ENCODE peak calls at places on chromosomes 2 and 18, in seven cellular contexts. Z is HepG2, F is K562, K is HCT116, O is H1, L is GM12878, D is SK-N-SH. R is an unnamed sample.

GRCh38 chr2:95115418-95115817 is 6.2 kb downstream of the MRPS5 start:
- DNase-seq in F (peak; percentile 47), O (no peak), D (peak; percentile 75), L (peak; percentile 25), K (peak; percentile 45), Z (peak; percentile 80), R (peak; percentile 76)

GRCh38 chr18:57029761-57030160 is 117.1 kb upstream of the BOD1L2 start:
- DNase-seq in O (no peak), K (no peak), L (no peak), F (no peak), Z (peak; percentile 20), D (no peak), R (peak; percentile 3)

GRCh38 chr2:39603436-39603835 is 62.3 kb upstream of the TMEM178A start:
- DNase-seq in Z (no peak), F (no peak), K (no peak), O (no peak), L (no peak), D (no peak), R (no peak)

GRCh38 chr2:4618141-4618540 is 914.8 kb downstream of the DCDC2C start:
- DNase-seq in Z (no peak), F (no peak), K (no peak), L (no peak), D (no peak), O (no peak), R (no peak)

GRCh38 chr2:58638256-58638795 is 397.2 kb upstream of the FANCL start:
- DNase-seq in O (no peak), F (no peak), K (no peak), D (no peak), Z (no peak), L (no peak), R (no peak)

GRCh38 chr18:22604390-22604985 is 186.8 kb upstream of the CTAGE1 start:
- DNase-seq in O (no peak), L (no peak), K (no peak), F (no peak), D (no peak), Z (no peak), R (no peak)

GRCh38 chr2:42882756-42883155 is 90.4 kb upstream of the HAAO start:
- DNase-seq in F (no peak), L (no peak), K (no peak), O (no peak), Z (no peak), D (no peak), R (no peak)

GRCh38 chr2:9974344-9974743 is 22.9 kb downstream of the GRHL1 start:
- DNase-seq in D (no peak), Z (no peak), K (no peak), O (no peak), F (no peak), L (no peak), R (no peak)

GRCh38 chr2:59850554-59850953 is 702.9 kb downstream of the BCL11A start:
- DNase-seq in Z (no peak), L (no peak), O (no peak), F (no peak), D (no peak), K (no peak), R (no peak)

GRCh38 chr2:70514612-70515055 is 39.0 kb downstream of the TGFA start:
- DNase-seq in L (no peak), D (no peak), Z (peak; percentile 42), O (no peak), K (no peak), F (no peak), R (no peak)

GRCh38 chr2:112096098-112096497 is 41.0 kb downstream of the TMEM87B start:
- DNase-seq in F (no peak), L (no peak), K (no peak), D (no peak), Z (no peak), O (no peak), R (no peak)

GRCh38 chr18:75497576-75497975 is 70.1 kb upstream of the SMIM21 start:
- DNase-seq in O (no peak), L (no peak), K (no peak), F (no peak), D (no peak), Z (no peak), R (no peak)

GRCh38 chr2:71807969-71808451 is 339.7 kb downstream of the CYP26B1 start:
- DNase-seq in D (no peak), K (no peak), L (no peak), O (no peak), Z (no peak), F (no peak), R (no peak)

GRCh38 chr2:130391872-130392670 is 36.2 kb downstream of the PTPN18 start:
- DNase-seq in K (no peak), F (no peak), Z (peak; percentile 34), D (peak; percentile 58), L (no peak), O (no peak), R (no peak)

GRCh38 chr2:20366672-20367116 is 16.1 kb upstream of the PUM2 start:
- DNase-seq in F (no peak), D (no peak), Z (no peak), O (no peak), L (no peak), K (no peak), R (no peak)

GRCh38 chr2:13050764-13051163 is 334.0 kb downstream of the TRIB2 start:
- DNase-seq in O (no peak), Z (no peak), L (no peak), K (no peak), F (no peak), D (no peak), R (no peak)

GRCh38 chr18:63043516-63043915 is 276.1 kb downstream of the BCL2 start:
- DNase-seq in F (no peak), K (no peak), Z (no peak), L (no peak), D (no peak), O (no peak), R (no peak)

GRCh38 chr2:42903821-42904575 is 111.6 kb upstream of the HAAO start:
- DNase-seq in K (no peak), O (no peak), F (no peak), D (peak; percentile 40), L (no peak), Z (no peak), R (no peak)

GRCh38 chr18:5627756-5628511 is 84.1 kb upstream of the EPB41L3 start:
- DNase-seq in L (no peak), F (no peak), O (no peak), K (no peak), D (no peak), Z (no peak), R (no peak)

GRCh38 chr18:55998071-55998522 is 410.1 kb upstream of the TCF4 start:
- DNase-seq in D (peak; percentile 51), K (no peak), Z (no peak), L (no peak), F (no peak), O (no peak), R (peak; percentile 30)

GRCh38 chr2:96325038-96325883 is at the start of gene ITPRIPL1:
- DNase-seq in Z (peak; percentile 26), K (no peak), L (no peak), O (no peak), F (peak; percentile 56), D (peak; percentile 90), R (no peak)

DNA sequence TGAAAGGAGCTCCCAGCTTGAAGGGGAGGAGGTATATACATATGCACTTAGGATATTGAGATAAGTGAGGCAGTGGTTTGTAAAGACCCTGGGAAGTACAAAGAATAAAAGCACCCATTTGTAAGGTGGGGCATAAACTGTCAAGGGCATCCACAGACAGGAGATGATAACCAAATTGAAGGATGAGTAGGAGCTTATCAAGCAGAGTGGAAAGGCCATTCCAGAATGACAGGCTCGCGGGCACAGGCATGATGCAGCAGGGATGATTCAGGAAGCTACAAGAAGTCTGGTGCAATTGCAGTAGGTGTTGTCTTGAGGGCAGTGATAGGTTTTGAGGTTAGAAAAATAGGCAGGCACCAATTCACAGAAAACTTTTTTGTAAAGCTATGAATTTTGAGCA is 504.8 kb downstream of the PIK3C3 start:
- DNase-seq in L (no peak), O (no peak), Z (no peak), D (no peak), K (no peak), F (no peak), R (no peak)
- TF ChIP-seq JUND in L (no peak), O (no peak), Z (no peak), D (no peak), K (no peak), F (no peak), R (no peak)

GRCh38 chr2:69060938-69061501 is 48.0 kb downstream of the ANTXR1 start:
- DNase-seq in L (no peak), O (no peak), Z (no peak), F (no peak), K (no peak), D (no peak), R (no peak)
- TF ChIP-seq JUND in L (no peak), O (no peak), Z (no peak), F (no peak), K (no peak), D (no peak), R (no peak)

GRCh38 chr2:18754286-18754685 is 164.9 kb upstream of the NT5C1B start:
- DNase-seq in D (no peak), Z (peak; percentile 20), K (no peak), L (no peak), O (no peak), F (no peak), R (no peak)
- TF ChIP-seq JUND in D (no peak), Z (no peak), K (no peak), L (no peak), O (no peak), F (no peak), R (no peak)

DNA sequence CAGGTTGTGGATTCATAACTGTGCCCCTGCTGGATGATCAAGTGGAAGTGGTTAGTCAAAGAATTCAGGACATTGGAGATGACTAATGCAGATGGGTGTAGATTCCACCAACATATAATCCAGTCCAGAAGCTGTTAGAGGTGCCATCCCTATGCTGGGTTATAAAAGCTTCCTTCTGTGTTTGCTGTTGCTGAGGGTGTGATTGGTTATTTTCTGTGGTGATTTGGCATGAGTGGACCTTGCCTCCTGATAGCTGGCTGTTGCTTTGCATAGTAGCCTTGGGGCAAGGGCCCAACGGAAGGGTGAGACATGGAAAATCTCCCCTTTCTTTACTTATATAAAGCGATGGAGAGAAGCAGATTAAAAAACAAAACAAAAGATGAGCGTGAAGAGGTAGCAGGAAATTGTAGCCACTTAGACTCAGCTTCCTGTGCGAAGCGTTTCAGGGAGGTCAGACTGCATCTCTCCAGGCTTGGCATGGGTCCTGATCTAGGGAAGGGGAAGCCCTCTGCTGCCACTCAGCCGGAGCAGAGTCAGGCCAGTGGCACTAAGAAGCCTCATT is 190.4 kb downstream of the FMNL2 start:
- DNase-seq in K (no peak), L (no peak), F (no peak), O (no peak), Z (peak; percentile 27), D (no peak), R (no peak)
- TF ChIP-seq JUND in K (no peak), L (no peak), F (no peak), O (no peak), Z (no peak), D (peak; percentile 60), R (no peak)

GRCh38 chr18:8800041-8800441 is 94.7 kb downstream of the MTCL1 start:
- DNase-seq in K (no peak), D (no peak), L (no peak), Z (no peak), F (no peak), O (no peak), R (no peak)
- TF ChIP-seq JUND in K (no peak), D (no peak), L (no peak), Z (no peak), F (no peak), O (no peak), R (no peak)

GRCh38 chr2:109675666-109676345 is 61.6 kb downstream of the SOWAHC start:
- DNase-seq in O (no peak), Z (no peak), L (no peak), D (no peak), K (no peak), F (no peak), R (no peak)
- TF ChIP-seq JUND in O (no peak), Z (no peak), L (no peak), D (no peak), K (no peak), F (no peak), R (no peak)

R was measured in T47D.